ENCODE peak calls at places on chromosomes 3 and 15, in seven cellular contexts. One of them, this sample, is unnamed.

GRCh38 chr3:42633544-42633943 is 20.0 kb upstream of the ZBTB47 start:
- DNase-seq in non-pigmented ciliary epithelial cell: no peak
- DNase-seq in fibroblast of the aortic adventitia: no peak
- DNase-seq in Calu3: no peak
- DNase-seq in neural crest cell: no peak
- DNase-seq in HS-5: no peak
- DNase-seq in endodermal cell: no peak
- DNase-seq in this sample: no peak

GRCh38 chr15:25903024-25903581 is 40.0 kb upstream of the ATP10A start:
- DNase-seq in HS-5: no peak
- DNase-seq in neural crest cell: no peak
- DNase-seq in Calu3: no peak
- DNase-seq in endodermal cell: peak; percentile 59
- DNase-seq in non-pigmented ciliary epithelial cell: no peak
- DNase-seq in fibroblast of the aortic adventitia: peak; percentile 64
- DNase-seq in this sample: no peak

GRCh38 chr15:57920916-57921315 is 144.6 kb downstream of the ALDH1A2 start:
- DNase-seq in non-pigmented ciliary epithelial cell: no peak
- DNase-seq in Calu3: no peak
- DNase-seq in HS-5: no peak
- DNase-seq in neural crest cell: no peak
- DNase-seq in fibroblast of the aortic adventitia: no peak
- DNase-seq in endodermal cell: no peak
- DNase-seq in this sample: no peak

GRCh38 chr3:31531465-31531991 is 1.2 kb upstream of the STT3B start:
- DNase-seq in endodermal cell: no peak
- DNase-seq in Calu3: no peak
- DNase-seq in fibroblast of the aortic adventitia: no peak
- DNase-seq in neural crest cell: no peak
- DNase-seq in non-pigmented ciliary epithelial cell: no peak
- DNase-seq in HS-5: no peak
- DNase-seq in this sample: no peak

GRCh38 chr3:48891606-48892005 is 7.1 kb downstream of the SLC25A20 start:
- DNase-seq in non-pigmented ciliary epithelial cell: no peak
- DNase-seq in HS-5: no peak
- DNase-seq in Calu3: no peak
- DNase-seq in fibroblast of the aortic adventitia: no peak
- DNase-seq in endodermal cell: no peak
- DNase-seq in neural crest cell: no peak
- DNase-seq in this sample: no peak

GRCh38 chr3:99170867-99171517 is 269.5 kb upstream of the DCBLD2 start:
- DNase-seq in endodermal cell: no peak
- DNase-seq in non-pigmented ciliary epithelial cell: no peak
- DNase-seq in Calu3: no peak
- DNase-seq in neural crest cell: no peak
- DNase-seq in fibroblast of the aortic adventitia: no peak
- DNase-seq in HS-5: no peak
- DNase-seq in this sample: no peak

GRCh38 chr15:57892181-57892580 is 173.3 kb downstream of the ALDH1A2 start:
- DNase-seq in fibroblast of the aortic adventitia: no peak
- DNase-seq in Calu3: no peak
- DNase-seq in non-pigmented ciliary epithelial cell: no peak
- DNase-seq in neural crest cell: no peak
- DNase-seq in HS-5: no peak
- DNase-seq in endodermal cell: no peak
- DNase-seq in this sample: no peak

GRCh38 chr3:2661078-2661477 is 449.1 kb downstream of the IL5RA start:
- DNase-seq in non-pigmented ciliary epithelial cell: no peak
- DNase-seq in Calu3: no peak
- DNase-seq in neural crest cell: no peak
- DNase-seq in HS-5: no peak
- DNase-seq in endodermal cell: no peak
- DNase-seq in fibroblast of the aortic adventitia: peak; percentile 93
- DNase-seq in this sample: no peak

GRCh38 chr15:95298729-95299128 is 1031.8 kb upstream of the NR2F2 start:
- DNase-seq in HS-5: no peak
- DNase-seq in neural crest cell: no peak
- DNase-seq in non-pigmented ciliary epithelial cell: no peak
- DNase-seq in Calu3: no peak
- DNase-seq in endodermal cell: no peak
- DNase-seq in fibroblast of the aortic adventitia: no peak
- DNase-seq in this sample: no peak

GRCh38 chr15:33242165-33242564 is 47.7 kb upstream of the FMN1 start:
- DNase-seq in non-pigmented ciliary epithelial cell: no peak
- DNase-seq in Calu3: peak; percentile 3
- DNase-seq in endodermal cell: peak; percentile 62
- DNase-seq in HS-5: peak; percentile 81
- DNase-seq in neural crest cell: no peak
- DNase-seq in fibroblast of the aortic adventitia: peak; percentile 5
- DNase-seq in this sample: no peak

GRCh38 chr3:150251654-150252053 is 156.4 kb upstream of the TSC22D2 start:
- DNase-seq in neural crest cell: no peak
- DNase-seq in Calu3: no peak
- DNase-seq in non-pigmented ciliary epithelial cell: no peak
- DNase-seq in fibroblast of the aortic adventitia: peak; percentile 52
- DNase-seq in HS-5: no peak
- DNase-seq in endodermal cell: no peak
- DNase-seq in this sample: no peak

GRCh38 chr3:108054935-108055334 is 35.9 kb downstream of the CD47 start:
- DNase-seq in fibroblast of the aortic adventitia: no peak
- DNase-seq in non-pigmented ciliary epithelial cell: no peak
- DNase-seq in Calu3: no peak
- DNase-seq in HS-5: no peak
- DNase-seq in endodermal cell: no peak
- DNase-seq in neural crest cell: no peak
- DNase-seq in this sample: no peak

GRCh38 chr15:74320358-74321247 is 46.8 kb downstream of the CYP11A1 start:
- DNase-seq in fibroblast of the aortic adventitia: peak; percentile 61
- DNase-seq in Calu3: peak; percentile 73
- DNase-seq in neural crest cell: peak; percentile 87
- DNase-seq in non-pigmented ciliary epithelial cell: no peak
- DNase-seq in HS-5: no peak
- DNase-seq in endodermal cell: peak; percentile 78
- DNase-seq in this sample: peak; percentile 72

GRCh38 chr15:66387176-66388056 is 704 bp downstream of the MAP2K1 start:
- DNase-seq in neural crest cell: peak; percentile 33
- DNase-seq in endodermal cell: peak; percentile 84
- DNase-seq in Calu3: peak; percentile 68
- DNase-seq in non-pigmented ciliary epithelial cell: no peak
- DNase-seq in fibroblast of the aortic adventitia: peak; percentile 63
- DNase-seq in HS-5: no peak
- DNase-seq in this sample: peak; percentile 77

GRCh38 chr3:88113311-88114162 is 36.2 kb upstream of the C3orf38 start:
- DNase-seq in neural crest cell: peak; percentile 65
- DNase-seq in fibroblast of the aortic adventitia: peak; percentile 82
- DNase-seq in Calu3: peak; percentile 69
- DNase-seq in HS-5: peak; percentile 44
- DNase-seq in endodermal cell: peak; percentile 84
- DNase-seq in non-pigmented ciliary epithelial cell: peak; percentile 37
- DNase-seq in this sample: no peak

GRCh38 chr3:45547764-45548683 is 46.5 kb upstream of the LIMD1 start:
- DNase-seq in endodermal cell: no peak
- DNase-seq in non-pigmented ciliary epithelial cell: no peak
- DNase-seq in HS-5: peak; percentile 42
- DNase-seq in neural crest cell: no peak
- DNase-seq in fibroblast of the aortic adventitia: peak; percentile 62
- DNase-seq in Calu3: no peak
- DNase-seq in this sample: peak; percentile 76

GRCh38 chr3:108822167-108822897 is at the start of gene TRAT1:
- DNase-seq in non-pigmented ciliary epithelial cell: no peak
- DNase-seq in endodermal cell: no peak
- DNase-seq in HS-5: no peak
- DNase-seq in neural crest cell: no peak
- DNase-seq in fibroblast of the aortic adventitia: no peak
- DNase-seq in Calu3: no peak
- DNase-seq in this sample: no peak

GRCh38 chr3:32316976-32317375 is 74.7 kb upstream of the CMTM7 start:
- DNase-seq in fibroblast of the aortic adventitia: no peak
- DNase-seq in HS-5: no peak
- DNase-seq in Calu3: no peak
- DNase-seq in neural crest cell: no peak
- DNase-seq in non-pigmented ciliary epithelial cell: no peak
- DNase-seq in endodermal cell: no peak
- DNase-seq in this sample: no peak

GRCh38 chr3:140276698-140277097 is 341.7 kb downstream of the CLSTN2 start:
- DNase-seq in HS-5: no peak
- DNase-seq in neural crest cell: peak; percentile 4
- DNase-seq in endodermal cell: peak; percentile 78
- DNase-seq in fibroblast of the aortic adventitia: peak; percentile 26
- DNase-seq in Calu3: peak; percentile 21
- DNase-seq in non-pigmented ciliary epithelial cell: no peak
- DNase-seq in this sample: no peak

GRCh38 chr3:3798641-3799113 is 554 bp upstream of the LRRN1 start:
- DNase-seq in non-pigmented ciliary epithelial cell: no peak
- DNase-seq in Calu3: peak; percentile 36
- DNase-seq in neural crest cell: no peak
- DNase-seq in fibroblast of the aortic adventitia: no peak
- DNase-seq in endodermal cell: peak; percentile 83
- DNase-seq in HS-5: no peak
- DNase-seq in this sample: peak; percentile 40

GRCh38 chr3:128496602-128497304 is 3.8 kb upstream of the GATA2 start:
- DNase-seq in HS-5: no peak
- DNase-seq in Calu3: no peak
- DNase-seq in endodermal cell: peak; percentile 74
- DNase-seq in fibroblast of the aortic adventitia: peak; percentile 22
- DNase-seq in non-pigmented ciliary epithelial cell: no peak
- DNase-seq in neural crest cell: no peak
- DNase-seq in this sample: peak; percentile 62

GRCh38 chr3:122469659-122470058 is 45.1 kb downstream of the KPNA1 start:
- DNase-seq in HS-5: no peak
- DNase-seq in endodermal cell: no peak
- DNase-seq in Calu3: no peak
- DNase-seq in fibroblast of the aortic adventitia: no peak
- DNase-seq in neural crest cell: no peak
- DNase-seq in non-pigmented ciliary epithelial cell: no peak
- DNase-seq in this sample: no peak

GRCh38 chr3:13019243-13019701 is 54.0 kb downstream of the IQSEC1 start:
- DNase-seq in HS-5: no peak
- DNase-seq in non-pigmented ciliary epithelial cell: no peak
- DNase-seq in neural crest cell: peak; percentile 40
- DNase-seq in endodermal cell: peak; percentile 94
- DNase-seq in Calu3: no peak
- DNase-seq in fibroblast of the aortic adventitia: peak; percentile 84
- DNase-seq in this sample: peak; percentile 72

GRCh38 chr3:108833616-108834015 is 11.0 kb downstream of the TRAT1 start:
- DNase-seq in non-pigmented ciliary epithelial cell: no peak
- DNase-seq in endodermal cell: no peak
- DNase-seq in HS-5: no peak
- DNase-seq in Calu3: no peak
- DNase-seq in neural crest cell: no peak
- DNase-seq in fibroblast of the aortic adventitia: no peak
- DNase-seq in this sample: no peak

GRCh38 chr3:157098823-157099185 is 61.1 kb downstream of the CCNL1 start:
- DNase-seq in non-pigmented ciliary epithelial cell: no peak
- DNase-seq in fibroblast of the aortic adventitia: peak; percentile 65
- DNase-seq in HS-5: no peak
- DNase-seq in neural crest cell: no peak
- DNase-seq in Calu3: no peak
- DNase-seq in endodermal cell: no peak
- DNase-seq in this sample: no peak

GRCh38 chr3:186828340-186828739 is 14.2 kb upstream of the ADIPOQ start:
- DNase-seq in endodermal cell: no peak
- DNase-seq in non-pigmented ciliary epithelial cell: no peak
- DNase-seq in fibroblast of the aortic adventitia: no peak
- DNase-seq in HS-5: no peak
- DNase-seq in neural crest cell: no peak
- DNase-seq in Calu3: no peak
- DNase-seq in this sample: no peak

GRCh38 chr15:48392356-48392755 is 61.1 kb downstream of the DUT start:
- DNase-seq in fibroblast of the aortic adventitia: peak; percentile 96
- DNase-seq in HS-5: no peak
- DNase-seq in neural crest cell: no peak
- DNase-seq in non-pigmented ciliary epithelial cell: no peak
- DNase-seq in endodermal cell: no peak
- DNase-seq in Calu3: no peak
- DNase-seq in this sample: peak; percentile 68

GRCh38 chr3:126433496-126434263 is 39.0 kb downstream of the CFAP100 start:
- DNase-seq in non-pigmented ciliary epithelial cell: no peak
- DNase-seq in Calu3: no peak
- DNase-seq in HS-5: no peak
- DNase-seq in endodermal cell: peak; percentile 22
- DNase-seq in neural crest cell: no peak
- DNase-seq in fibroblast of the aortic adventitia: no peak
- DNase-seq in this sample: peak; percentile 80

GRCh38 chr3:38574411-38575278 is 74.8 kb downstream of the SCN5A start:
- DNase-seq in HS-5: no peak
- DNase-seq in non-pigmented ciliary epithelial cell: no peak
- DNase-seq in fibroblast of the aortic adventitia: peak; percentile 77
- DNase-seq in endodermal cell: peak; percentile 53
- DNase-seq in Calu3: no peak
- DNase-seq in neural crest cell: no peak
- DNase-seq in this sample: no peak

GRCh38 chr15:49103002-49103401 is 52.4 kb downstream of the COPS2 start:
- DNase-seq in fibroblast of the aortic adventitia: peak; percentile 47
- DNase-seq in HS-5: no peak
- DNase-seq in endodermal cell: no peak
- DNase-seq in neural crest cell: no peak
- DNase-seq in Calu3: no peak
- DNase-seq in non-pigmented ciliary epithelial cell: peak; percentile 37
- DNase-seq in this sample: no peak

GRCh38 chr15:100111103-100112060 is 230.4 kb downstream of the ADAMTS17 start:
- DNase-seq in non-pigmented ciliary epithelial cell: peak; percentile 49
- DNase-seq in endodermal cell: no peak
- DNase-seq in fibroblast of the aortic adventitia: peak; percentile 79
- DNase-seq in HS-5: peak; percentile 47
- DNase-seq in Calu3: peak; percentile 57
- DNase-seq in neural crest cell: no peak
- DNase-seq in this sample: peak; percentile 75

GRCh38 chr3:101588626-101589025 is 14.6 kb downstream of the PCNP start:
- DNase-seq in endodermal cell: no peak
- DNase-seq in non-pigmented ciliary epithelial cell: no peak
- DNase-seq in HS-5: no peak
- DNase-seq in fibroblast of the aortic adventitia: no peak
- DNase-seq in neural crest cell: no peak
- DNase-seq in Calu3: no peak
- DNase-seq in this sample: no peak

GRCh38 chr3:196080997-196081833 is 675 bp downstream of the TFRC start:
- DNase-seq in fibroblast of the aortic adventitia: peak; percentile 35
- DNase-seq in neural crest cell: peak; percentile 32
- DNase-seq in HS-5: no peak
- DNase-seq in endodermal cell: peak; percentile 82
- DNase-seq in non-pigmented ciliary epithelial cell: no peak
- DNase-seq in Calu3: peak; percentile 71
- DNase-seq in this sample: peak; percentile 78

GRCh38 chr3:191882289-191882688 is 421.3 kb downstream of the PYDC2 start:
- DNase-seq in neural crest cell: no peak
- DNase-seq in HS-5: peak; percentile 9
- DNase-seq in fibroblast of the aortic adventitia: peak; percentile 0
- DNase-seq in non-pigmented ciliary epithelial cell: peak; percentile 17
- DNase-seq in Calu3: peak; percentile 9
- DNase-seq in endodermal cell: no peak
- DNase-seq in this sample: no peak

GRCh38 chr3:172591876-172592771 is 68.9 kb upstream of the TNFSF10 start:
- DNase-seq in endodermal cell: no peak
- DNase-seq in fibroblast of the aortic adventitia: no peak
- DNase-seq in Calu3: no peak
- DNase-seq in neural crest cell: no peak
- DNase-seq in non-pigmented ciliary epithelial cell: no peak
- DNase-seq in HS-5: no peak
- DNase-seq in this sample: no peak

GRCh38 chr15:92306662-92307061 is 87.0 kb upstream of the ST8SIA2 start:
- DNase-seq in endodermal cell: peak; percentile 77
- DNase-seq in HS-5: no peak
- DNase-seq in non-pigmented ciliary epithelial cell: no peak
- DNase-seq in Calu3: no peak
- DNase-seq in neural crest cell: peak; percentile 20
- DNase-seq in fibroblast of the aortic adventitia: no peak
- DNase-seq in this sample: no peak

GRCh38 chr3:9064853-9065252 is 101.6 kb upstream of the RAD18 start:
- DNase-seq in non-pigmented ciliary epithelial cell: no peak
- DNase-seq in Calu3: no peak
- DNase-seq in fibroblast of the aortic adventitia: peak; percentile 9
- DNase-seq in endodermal cell: no peak
- DNase-seq in neural crest cell: no peak
- DNase-seq in HS-5: no peak
- DNase-seq in this sample: no peak

GRCh38 chr3:102447272-102447671 is 12.5 kb downstream of the ZPLD1 start:
- DNase-seq in fibroblast of the aortic adventitia: peak; percentile 43
- DNase-seq in HS-5: peak; percentile 44
- DNase-seq in non-pigmented ciliary epithelial cell: no peak
- DNase-seq in neural crest cell: no peak
- DNase-seq in Calu3: no peak
- DNase-seq in endodermal cell: no peak
- DNase-seq in this sample: no peak